ENCODE peak calls at places on chromosome X, in seven cellular contexts. M is mucosa of descending colon, K is T-helper 2 cell, P is smooth muscle cell of the brain vasculature, S is GM12891, E is dermis microvascular lymphatic vessel endothelial cell, Q is PC-9. U is an unnamed sample.

GRCh38 chrX:68824152-68824433 is 4.7 kb upstream of the EFNB1 start:
- DNase-seq in M (no peak), K (no peak), P (no peak), S (no peak), E (no peak), Q (no peak), U (no peak)

GRCh38 chrX:103535206-103535605 is 15.9 kb upstream of the RAB40A start:
- DNase-seq in M (no peak), K (no peak), P (no peak), S (no peak), E (no peak), Q (no peak), U (no peak)

GRCh38 chrX:56314334-56314733 is 82.2 kb downstream of the KLF8 start:
- DNase-seq in M (no peak), K (no peak), P (no peak), S (no peak), E (no peak), Q (peak), U (peak)

GRCh38 chrX:66602381-66602938 is 36.4 kb downstream of the EDA2R start:
- DNase-seq in M (no peak), K (no peak), P (no peak), S (no peak), E (no peak), Q (no peak), U (no peak)

GRCh38 chrX:55919367-55920221 is 202.0 kb downstream of the RRAGB start:
- DNase-seq in M (peak), K (no peak), P (no peak), S (peak), E (no peak), Q (peak), U (no peak)

GRCh38 chrX:140141444-140142029 is 176.2 kb upstream of the CXorf66 start:
- DNase-seq in M (no peak), K (no peak), P (no peak), S (no peak), E (peak), Q (peak), U (peak)

GRCh38 chrX:153708415-153708814 is 15.8 kb downstream of the BCAP31 start:
- DNase-seq in M (peak), K (no peak), P (peak), S (no peak), E (peak), Q (peak), U (peak)

GRCh38 chrX:11619426-11619825 is 46.3 kb downstream of the ARHGAP6 start:
- DNase-seq in M (no peak), K (no peak), P (no peak), S (no peak), E (no peak), Q (no peak), U (no peak)

GRCh38 chrX:13906103-13906502 is 89.2 kb upstream of the GPM6B start:
- DNase-seq in M (no peak), K (no peak), P (no peak), S (no peak), E (no peak), Q (no peak), U (no peak)

GRCh38 chrX:11952176-11952720 is 186.0 kb upstream of the FRMPD4 start:
- DNase-seq in M (no peak), K (no peak), P (peak), S (no peak), E (no peak), Q (no peak), U (no peak)

GRCh38 chrX:151753313-151754041 is 18.9 kb downstream of the CNGA2 start:
- DNase-seq in M (peak), K (no peak), P (peak), S (peak), E (peak), Q (peak), U (peak)

GRCh38 chrX:131262738-131263679 is 26.1 kb downstream of the IGSF1 start:
- DNase-seq in M (peak), K (no peak), P (no peak), S (no peak), E (no peak), Q (peak), U (no peak)

GRCh38 chrX:66892004-66892403 is 253.1 kb upstream of the EDA2R start:
- DNase-seq in M (no peak), K (no peak), P (no peak), S (no peak), E (no peak), Q (no peak), U (no peak)

GRCh38 chrX:41502004-41502403 is 54.9 kb downstream of the NYX start:
- DNase-seq in M (no peak), K (no peak), P (no peak), S (no peak), E (no peak), Q (no peak), U (no peak)

GRCh38 chrX:118226060-118226428 is 109.4 kb upstream of the KLHL13 start:
- DNase-seq in M (no peak), K (no peak), P (no peak), S (no peak), E (peak), Q (no peak), U (no peak)

GRCh38 chrX:104670051-104670450 is 104.1 kb downstream of the IL1RAPL2 start:
- DNase-seq in M (no peak), K (no peak), P (no peak), S (no peak), E (no peak), Q (no peak), U (no peak)

GRCh38 chrX:152177497-152178269 is 39.3 kb upstream of the MAGEA10 start:
- DNase-seq in M (no peak), K (no peak), P (no peak), S (no peak), E (no peak), Q (no peak), U (no peak)

GRCh38 chrX:26873736-26874135 is 589.4 kb downstream of the PPP4R3C start:
- DNase-seq in M (no peak), K (no peak), P (no peak), S (no peak), E (no peak), Q (no peak), U (no peak)

GRCh38 chrX:30791296-30792278 is 97.5 kb downstream of the TAB3 start:
- DNase-seq in M (no peak), K (no peak), P (no peak), S (no peak), E (no peak), Q (no peak), U (no peak)

GRCh38 chrX:95903490-95903889 is 781.2 kb upstream of the DIAPH2 start:
- DNase-seq in M (no peak), K (no peak), P (no peak), S (no peak), E (peak), Q (no peak), U (no peak)

GRCh38 chrX:133083899-133084298 is 13.0 kb downstream of the USP26 start:
- DNase-seq in M (no peak), K (no peak), P (no peak), S (no peak), E (no peak), Q (no peak), U (no peak)

GRCh38 chrX:150845091-150845490 is 53.4 kb downstream of the CD99L2 start:
- DNase-seq in M (no peak), K (no peak), P (no peak), S (no peak), E (no peak), Q (no peak), U (no peak)

GRCh38 chrX:9578083-9578779 is 113.4 kb downstream of the TBL1X start:
- DNase-seq in M (no peak), K (no peak), P (no peak), S (no peak), E (no peak), Q (no peak), U (no peak)

GRCh38 chrX:16278927-16279326 is 111.6 kb downstream of the MAGEB17 start:
- DNase-seq in M (no peak), K (no peak), P (no peak), S (no peak), E (peak), Q (no peak), U (peak)

GRCh38 chrX:130893356-130894085 is 9.5 kb downstream of the ENOX2 start:
- DNase-seq in M (no peak), K (no peak), P (no peak), S (no peak), E (no peak), Q (no peak), U (no peak)

GRCh38 chrX:49053223-49054072 is 5.4 kb upstream of the CCDC120 start:
- DNase-seq in M (peak), K (peak), P (no peak), S (peak), E (peak), Q (peak), U (no peak)

GRCh38 chrX:125436855-125437254 is 117.2 kb downstream of the TEX13C start:
- DNase-seq in M (no peak), K (no peak), P (no peak), S (no peak), E (no peak), Q (no peak), U (no peak)

GRCh38 chrX:48468693-48469691 is 1.1 kb downstream of the SLC38A5 start:
- DNase-seq in M (no peak), K (no peak), P (no peak), S (no peak), E (peak), Q (no peak), U (peak)

GRCh38 chrX:135974279-135974856 is 580 bp upstream of the MMGT1 start:
- DNase-seq in M (peak), K (peak), P (no peak), S (no peak), E (peak), Q (peak), U (peak)

GRCh38 chrX:120115438-120115963 is at the start of gene RHOXF1:
- DNase-seq in M (no peak), K (no peak), P (no peak), S (no peak), E (no peak), Q (no peak), U (no peak)

GRCh38 chrX:132775230-132775823 is 183.1 kb downstream of the HS6ST2 start:
- DNase-seq in M (no peak), K (no peak), P (no peak), S (no peak), E (no peak), Q (no peak), U (no peak)

GRCh38 chrX:103398321-103398937 is 22.1 kb downstream of the BEX3 start:
- DNase-seq in M (no peak), K (no peak), P (peak), S (no peak), E (peak), Q (no peak), U (no peak)

GRCh38 chrX:64792598-64793337 is 183.5 kb downstream of the ZC4H2 start:
- DNase-seq in M (no peak), K (no peak), P (no peak), S (no peak), E (no peak), Q (no peak), U (no peak)